ENCODE peak calls at places on chromosome 11, in nine cellular contexts. G, A, X, I, T, O, R, J and W are unnamed samples.

GRCh38 chr11:75896843-75897419 is 81.9 kb downstream of the UVRAG start:
- DNase-seq in I (no peak), R (no peak), X (no peak), G (no peak), T (no peak), A (no peak), J (peak; percentile 56), O (peak; percentile 64), W (no peak)

GRCh38 chr11:17354070-17354924 is 2.7 kb downstream of the NCR3LG1 start:
- DNase-seq in I (peak; percentile 78), J (peak; percentile 68), O (peak; percentile 83), X (peak; percentile 86), T (peak; percentile 72), A (no peak), R (peak; percentile 77), G (peak; percentile 91), W (no peak)

GRCh38 chr11:121892131-121892681 is 223.8 kb downstream of the BLID start:
- DNase-seq in O (peak; percentile 74), R (peak; percentile 8), J (peak; percentile 98), A (peak; percentile 42), I (peak; percentile 72), T (no peak), G (no peak), X (no peak), W (no peak)

GRCh38 chr11:46050065-46050464 is 71.2 kb downstream of the PHF21A start:
- DNase-seq in X (peak; percentile 61), A (peak; percentile 17), J (peak; percentile 91), O (peak; percentile 93), T (peak; percentile 70), I (peak; percentile 71), R (peak; percentile 4), G (no peak), W (no peak)

GRCh38 chr11:126350811-126351210 is 4.7 kb upstream of the ST3GAL4 start:
- DNase-seq in A (no peak), I (no peak), J (no peak), O (peak; percentile 72), R (no peak), G (no peak), T (no peak), X (no peak), W (no peak)

GRCh38 chr11:12206529-12206928 is 96.1 kb downstream of the MICAL2 start:
- DNase-seq in I (no peak), J (no peak), A (no peak), T (no peak), X (no peak), R (no peak), G (no peak), O (no peak), W (no peak)

GRCh38 chr11:67556244-67556643 is 27.4 kb upstream of the GSTP1 start:
- DNase-seq in T (no peak), R (no peak), X (no peak), A (no peak), O (no peak), I (no peak), G (no peak), J (no peak), W (no peak)

GRCh38 chr11:126355926-126356897 is 726 bp downstream of the ST3GAL4 start:
- DNase-seq in A (peak; percentile 47), R (peak; percentile 30), I (no peak), G (peak; percentile 43), O (no peak), X (peak; percentile 75), J (peak; percentile 49), T (peak; percentile 80), W (peak; percentile 81)

GRCh38 chr11:537622-538430 is 499 bp downstream of the LRRC56 start:
- DNase-seq in G (no peak), A (no peak), O (no peak), X (no peak), I (no peak), T (peak; percentile 60), R (no peak), J (no peak), W (peak; percentile 66)

GRCh38 chr11:99934008-99934407 is 753.1 kb upstream of the ARHGAP42 start:
- DNase-seq in R (no peak), G (no peak), A (no peak), X (no peak), I (no peak), O (peak; percentile 1), J (no peak), T (no peak), W (no peak)

GRCh38 chr11:57791321-57792059 is 29.9 kb downstream of the CTNND1 start:
- DNase-seq in A (no peak), O (no peak), X (no peak), J (no peak), I (no peak), R (no peak), T (no peak), G (no peak), W (no peak)

GRCh38 chr11:77322926-77323590 is 21.6 kb upstream of the GDPD4 start:
- DNase-seq in O (peak; percentile 16), X (no peak), T (no peak), R (no peak), A (no peak), G (no peak), I (no peak), J (peak; percentile 35), W (no peak)

GRCh38 chr11:69150175-69150574 is 5.6 kb upstream of the SMIM38 start:
- DNase-seq in R (no peak), A (no peak), J (no peak), X (no peak), O (no peak), I (no peak), T (no peak), G (no peak), W (no peak)

GRCh38 chr11:86805873-86806310 is 5.5 kb downstream of the PRSS23 start:
- DNase-seq in T (no peak), O (no peak), J (no peak), A (no peak), G (no peak), I (no peak), R (no peak), X (peak; percentile 62), W (no peak)

GRCh38 chr11:32062540-32062939 is 28.3 kb upstream of the RCN1 start:
- DNase-seq in A (no peak), R (no peak), I (no peak), G (no peak), J (no peak), T (no peak), O (no peak), X (no peak), W (no peak)

GRCh38 chr11:33892906-33893594 is 1.2 kb upstream of the LMO2 start:
- DNase-seq in J (no peak), T (no peak), G (no peak), A (no peak), O (no peak), X (no peak), R (no peak), I (no peak), W (no peak)

GRCh38 chr11:71081704-71082230 is 170.6 kb downstream of the SHANK2 start:
- DNase-seq in R (no peak), J (no peak), G (no peak), O (no peak), X (no peak), T (no peak), I (no peak), A (no peak), W (no peak)

GRCh38 chr11:103110406-103110805 is 1.2 kb downstream of the DYNC2H1 start:
- DNase-seq in A (no peak), O (peak; percentile 72), G (no peak), X (no peak), I (peak; percentile 59), T (no peak), J (peak; percentile 63), R (no peak), W (no peak)
- TF ChIP-seq CTCF in A (no peak), O (peak; percentile 48), G (no peak), X (no peak), I (peak; percentile 45), T (no peak), J (peak; percentile 60), R (no peak), W (peak; percentile 13)

DNA sequence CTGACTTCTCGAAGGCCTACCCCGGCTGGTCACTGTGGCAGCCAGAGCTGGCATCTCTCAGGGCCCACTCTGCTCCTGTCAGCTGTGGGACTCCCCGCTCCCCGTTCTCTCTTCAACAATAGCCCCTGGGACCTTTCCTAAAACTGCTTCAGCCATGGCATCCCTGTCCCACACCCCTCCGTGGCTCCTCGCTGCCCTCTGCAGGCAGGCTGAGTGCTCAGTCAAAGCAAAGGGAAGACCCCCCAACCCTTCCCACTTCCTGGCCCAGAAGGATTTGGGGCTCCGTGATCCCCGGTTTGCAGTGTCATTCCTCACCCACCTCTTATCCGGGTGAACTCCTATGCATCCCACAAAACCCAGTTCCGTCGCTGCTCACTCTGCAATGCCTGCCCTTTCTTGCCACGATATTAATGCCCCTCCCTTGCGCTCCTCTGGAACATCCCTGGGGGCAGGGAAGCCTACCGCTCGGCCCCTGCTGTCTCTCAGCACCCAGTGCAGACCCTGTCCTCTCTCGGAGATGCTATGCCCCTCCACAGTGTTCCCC is 1.6 kb upstream of the TH start:
- DNase-seq in X (no peak), G (no peak), R (peak; percentile 64), O (no peak), J (no peak), I (no peak), A (no peak), T (no peak), W (no peak)
- TF ChIP-seq CTCF in X (no peak), G (no peak), R (peak; percentile 37), O (peak; percentile 52), J (peak; percentile 34), I (peak; percentile 74), A (no peak), T (no peak), W (no peak)

GRCh38 chr11:65274734-65275682 is 13.2 kb downstream of the POLA2 start:
- DNase-seq in G (peak; percentile 88), T (peak; percentile 93), J (peak; percentile 93), O (peak; percentile 99), I (peak; percentile 97), R (peak; percentile 75), A (peak; percentile 61), X (peak; percentile 88), W (peak; percentile 79)
- TF ChIP-seq CTCF in G (peak; percentile 61), T (peak; percentile 90), J (peak; percentile 83), O (peak; percentile 68), I (peak; percentile 86), R (peak; percentile 62), A (peak; percentile 93), X (peak; percentile 85), W (peak; percentile 63)

GRCh38 chr11:117219001-117219400 is 12.9 kb downstream of the PCSK7 start:
- DNase-seq in J (no peak), A (no peak), R (no peak), T (peak; percentile 63), O (no peak), G (no peak), X (peak; percentile 71), I (no peak), W (peak; percentile 47)

GRCh38 chr11:117220568-117220967 is 11.3 kb downstream of the PCSK7 start:
- DNase-seq in G (no peak), A (peak; percentile 68), T (peak; percentile 94), R (no peak), I (no peak), J (no peak), O (peak; percentile 73), X (peak; percentile 95), W (no peak)

GRCh38 chr11:117220999-117221774 is 10.7 kb downstream of the PCSK7 start:
- DNase-seq in R (no peak), I (no peak), O (peak; percentile 84), G (no peak), J (no peak), A (no peak), X (no peak), T (peak; percentile 93), W (no peak)

GRCh38 chr11:117219455-117219854 is 12.4 kb downstream of the PCSK7 start:
- DNase-seq in J (no peak), X (peak; percentile 64), O (no peak), I (no peak), R (no peak), G (no peak), T (peak; percentile 64), A (no peak), W (peak; percentile 46)

GRCh38 chr11:117219995-117220394 is 11.9 kb downstream of the PCSK7 start:
- DNase-seq in I (no peak), X (no peak), G (no peak), O (no peak), R (no peak), J (no peak), T (peak; percentile 35), A (no peak), W (no peak)
- TF ChIP-seq CTCF in I (no peak), X (no peak), G (no peak), O (no peak), R (no peak), J (no peak), T (no peak), A (no peak), W (no peak)